ENCODE peak calls at places on chromosomes 3 and 15, in four cellular contexts. One of them, this sample, is unnamed.

GRCh38 chr15:78007965-78008886 is 69.3 kb downstream of the TBC1D2B start:
- DNase-seq in glomerular endothelial cell: no peak
- DNase-seq in breast epithelium: no peak
- DNase-seq in stimulated activated naive B cell treated with anti-CD40 and anti-IgM and Interleukin-4, amounts not matched to agents 10 μg/mL and 1 μg/mL and 100 μg/mL, for 72 hours: no peak
- DNase-seq in this sample: no peak

GRCh38 chr3:53072653-53073552 is 27.0 kb upstream of the SFMBT1 start:
- DNase-seq in glomerular endothelial cell: no peak
- DNase-seq in breast epithelium: peak
- DNase-seq in stimulated activated naive B cell treated with anti-CD40 and anti-IgM and Interleukin-4, amounts not matched to agents 10 μg/mL and 1 μg/mL and 100 μg/mL, for 72 hours: peak
- DNase-seq in this sample: peak

GRCh38 chr3:170357920-170358854 is 672 bp downstream of the SKIL start:
- DNase-seq in glomerular endothelial cell: no peak
- DNase-seq in breast epithelium: peak
- DNase-seq in stimulated activated naive B cell treated with anti-CD40 and anti-IgM and Interleukin-4, amounts not matched to agents 10 μg/mL and 1 μg/mL and 100 μg/mL, for 72 hours: peak
- DNase-seq in this sample: peak

GRCh38 chr3:127426444-127427168 is 138.8 kb upstream of the PRR20G start:
- DNase-seq in glomerular endothelial cell: no peak
- DNase-seq in breast epithelium: no peak
- DNase-seq in stimulated activated naive B cell treated with anti-CD40 and anti-IgM and Interleukin-4, amounts not matched to agents 10 μg/mL and 1 μg/mL and 100 μg/mL, for 72 hours: no peak
- DNase-seq in this sample: no peak

GRCh38 chr3:195559723-195560409 is 16.7 kb upstream of the PPP1R2 start:
- DNase-seq in glomerular endothelial cell: no peak
- DNase-seq in breast epithelium: no peak
- DNase-seq in stimulated activated naive B cell treated with anti-CD40 and anti-IgM and Interleukin-4, amounts not matched to agents 10 μg/mL and 1 μg/mL and 100 μg/mL, for 72 hours: no peak
- DNase-seq in this sample: no peak

GRCh38 chr15:70447511-70447910 is 315.8 kb downstream of the UACA start:
- DNase-seq in glomerular endothelial cell: no peak
- DNase-seq in breast epithelium: no peak
- DNase-seq in stimulated activated naive B cell treated with anti-CD40 and anti-IgM and Interleukin-4, amounts not matched to agents 10 μg/mL and 1 μg/mL and 100 μg/mL, for 72 hours: no peak
- DNase-seq in this sample: no peak

GRCh38 chr3:149080011-149080698 is 6.2 kb downstream of the HLTF start:
- DNase-seq in glomerular endothelial cell: no peak
- DNase-seq in breast epithelium: no peak
- DNase-seq in stimulated activated naive B cell treated with anti-CD40 and anti-IgM and Interleukin-4, amounts not matched to agents 10 μg/mL and 1 μg/mL and 100 μg/mL, for 72 hours: no peak
- DNase-seq in this sample: no peak

GRCh38 chr15:84799511-84800187 is 17.5 kb upstream of the ALPK3 start:
- DNase-seq in glomerular endothelial cell: no peak
- DNase-seq in breast epithelium: no peak
- DNase-seq in stimulated activated naive B cell treated with anti-CD40 and anti-IgM and Interleukin-4, amounts not matched to agents 10 μg/mL and 1 μg/mL and 100 μg/mL, for 72 hours: no peak
- DNase-seq in this sample: no peak

GRCh38 chr3:152299243-152299976 is 30.7 kb downstream of the MBNL1 start:
- DNase-seq in glomerular endothelial cell: no peak
- DNase-seq in breast epithelium: no peak
- DNase-seq in stimulated activated naive B cell treated with anti-CD40 and anti-IgM and Interleukin-4, amounts not matched to agents 10 μg/mL and 1 μg/mL and 100 μg/mL, for 72 hours: no peak
- DNase-seq in this sample: no peak

GRCh38 chr15:98005659-98006058 is 45.2 kb downstream of the ARRDC4 start:
- DNase-seq in glomerular endothelial cell: no peak
- DNase-seq in breast epithelium: no peak
- DNase-seq in stimulated activated naive B cell treated with anti-CD40 and anti-IgM and Interleukin-4, amounts not matched to agents 10 μg/mL and 1 μg/mL and 100 μg/mL, for 72 hours: no peak
- DNase-seq in this sample: no peak

GRCh38 chr3:189941125-189941524 is 179.6 kb downstream of the P3H2 start:
- DNase-seq in glomerular endothelial cell: no peak
- DNase-seq in breast epithelium: no peak
- DNase-seq in stimulated activated naive B cell treated with anti-CD40 and anti-IgM and Interleukin-4, amounts not matched to agents 10 μg/mL and 1 μg/mL and 100 μg/mL, for 72 hours: no peak
- DNase-seq in this sample: peak

GRCh38 chr3:110568246-110568645 is 503.4 kb upstream of the NECTIN3 start:
- DNase-seq in glomerular endothelial cell: no peak
- DNase-seq in breast epithelium: no peak
- DNase-seq in stimulated activated naive B cell treated with anti-CD40 and anti-IgM and Interleukin-4, amounts not matched to agents 10 μg/mL and 1 μg/mL and 100 μg/mL, for 72 hours: no peak
- DNase-seq in this sample: no peak

GRCh38 chr15:36905908-36906307 is 194.4 kb downstream of the MEIS2 start:
- DNase-seq in glomerular endothelial cell: no peak
- DNase-seq in breast epithelium: peak
- DNase-seq in stimulated activated naive B cell treated with anti-CD40 and anti-IgM and Interleukin-4, amounts not matched to agents 10 μg/mL and 1 μg/mL and 100 μg/mL, for 72 hours: no peak
- DNase-seq in this sample: no peak

This sample was measured in GM23338.